ENCODE peak calls at places on chromosomes 2 and 18, in eight cellular contexts. J is cardiac muscle cell, E is kidney, O is GM10248, K is PC-9, M is fibroblast of villous mesenchyme, F is nephron progenitor cell, G is ovary. C is an unnamed sample.

GRCh38 chr2:207240649-207241048 is 74.9 kb upstream of the KLF7 start:
- DNase-seq in G (no peak), E (no peak), M (no peak), F (no peak), O (no peak), J (no peak), K (no peak), C (no peak)

GRCh38 chr2:233436691-233437438 is 82.6 kb downstream of the DGKD start:
- DNase-seq in J (no peak), G (no peak), E (no peak), M (no peak), K (no peak), O (no peak), F (no peak), C (peak)

GRCh38 chr2:210128961-210129360 is 42.2 kb downstream of the KANSL1L start:
- DNase-seq in E (no peak), O (no peak), F (no peak), J (no peak), K (no peak), M (no peak), G (no peak), C (no peak)

GRCh38 chr2:223613017-223613950 is 11.1 kb upstream of the SCG2 start:
- DNase-seq in G (peak), O (no peak), F (peak), M (peak), E (peak), J (peak), K (peak), C (no peak)

GRCh38 chr2:37856101-37856751 is 68.9 kb upstream of the RMDN2 start:
- DNase-seq in M (peak), G (no peak), F (no peak), E (peak), O (no peak), J (no peak), K (no peak), C (no peak)

GRCh38 chr2:118055512-118056164 is 32.6 kb upstream of the INSIG2 start:
- DNase-seq in M (no peak), O (peak), K (peak), J (no peak), E (no peak), G (no peak), F (peak), C (no peak)

GRCh38 chr2:160041091-160041490 is 21.3 kb downstream of the PLA2R1 start:
- DNase-seq in F (no peak), E (no peak), M (no peak), K (no peak), O (no peak), J (no peak), G (no peak), C (no peak)

GRCh38 chr2:69957970-69958369 is 3.5 kb downstream of the ASPRV1 start:
- DNase-seq in G (no peak), J (no peak), K (no peak), E (no peak), F (no peak), O (no peak), M (no peak), C (no peak)

GRCh38 chr18:27214831-27215230 is 29.7 kb upstream of the CHST9 start:
- DNase-seq in M (no peak), J (no peak), O (no peak), K (no peak), E (no peak), G (no peak), F (no peak), C (no peak)

DNA sequence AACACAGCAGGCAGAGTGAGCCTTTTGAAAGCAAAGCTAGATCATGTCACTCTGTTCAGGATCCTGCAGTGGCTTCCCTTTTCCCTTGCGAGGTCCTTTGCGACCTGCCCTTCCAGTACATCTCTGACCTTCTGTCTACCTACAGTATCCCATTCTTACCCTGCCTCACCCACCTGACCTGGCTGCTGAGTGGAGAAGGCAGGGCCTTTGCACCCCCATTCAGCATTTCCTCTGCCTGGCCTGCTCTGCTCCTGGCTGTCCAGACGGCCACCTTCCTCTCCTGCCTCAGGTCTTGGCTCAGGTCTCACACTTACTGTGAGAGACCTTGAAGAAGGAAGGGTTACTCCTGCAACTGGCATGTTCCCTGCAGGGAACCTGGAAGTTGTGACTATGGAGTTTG is 77.4 kb downstream of the MAPRE2 start:
- DNase-seq in G (no peak), K (no peak), J (no peak), M (no peak), E (no peak), F (no peak), O (no peak), C (no peak)
- TF ChIP-seq CTCF in G (no peak), K (no peak), J (no peak), M (no peak), E (no peak), F (no peak), O (no peak), C (no peak)

DNA sequence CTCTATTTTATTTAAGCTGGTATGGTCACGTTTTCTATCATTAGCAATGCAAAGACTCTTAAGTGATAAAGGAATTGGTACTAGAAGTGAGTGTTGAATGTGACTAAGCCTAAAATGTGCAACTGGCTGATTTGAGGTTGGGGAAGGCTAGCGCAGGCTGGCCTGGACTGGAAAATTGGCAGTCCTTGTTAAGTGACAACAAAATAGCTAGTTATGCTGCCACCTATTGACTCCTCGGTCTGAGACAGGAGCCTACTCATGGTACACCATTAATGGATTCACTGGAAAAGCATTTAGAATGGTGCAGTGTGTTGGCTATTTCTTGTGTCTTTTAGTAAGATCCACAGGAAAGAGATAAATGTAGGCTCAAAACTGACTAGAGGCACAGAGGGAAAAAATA is 5.7 kb upstream of the WIPF1 start:
- DNase-seq in K (no peak), G (no peak), F (peak), E (no peak), O (peak), J (peak), M (peak), C (no peak)
- TF ChIP-seq CTCF in K (no peak), G (peak), F (peak), E (peak), O (peak), J (peak), M (peak), C (no peak)

DNA sequence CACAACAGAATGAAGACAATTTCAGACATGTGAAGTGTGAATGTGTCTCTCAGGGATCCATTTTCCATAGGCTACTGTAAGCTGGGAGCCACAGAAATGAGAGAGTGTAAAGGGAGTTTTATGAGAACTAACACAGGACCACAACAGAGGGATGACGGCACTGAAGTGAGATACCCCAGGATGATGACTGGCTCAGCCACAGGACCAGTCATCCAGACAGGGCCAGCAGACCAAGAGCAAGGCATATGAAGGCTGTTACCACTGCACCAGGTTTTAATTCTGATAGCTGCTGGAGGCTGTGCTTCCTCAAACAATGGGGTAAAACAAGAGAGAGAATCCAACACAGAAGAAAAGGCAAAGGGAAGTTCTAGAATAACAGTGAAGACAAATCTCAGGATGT is 95.0 kb downstream of the BCL2 start:
- DNase-seq in O (no peak), M (no peak), F (no peak), J (no peak), K (no peak), G (no peak), E (no peak), C (no peak)
- TF ChIP-seq CTCF in O (no peak), M (no peak), F (no peak), J (no peak), K (no peak), G (no peak), E (no peak), C (no peak)

DNA sequence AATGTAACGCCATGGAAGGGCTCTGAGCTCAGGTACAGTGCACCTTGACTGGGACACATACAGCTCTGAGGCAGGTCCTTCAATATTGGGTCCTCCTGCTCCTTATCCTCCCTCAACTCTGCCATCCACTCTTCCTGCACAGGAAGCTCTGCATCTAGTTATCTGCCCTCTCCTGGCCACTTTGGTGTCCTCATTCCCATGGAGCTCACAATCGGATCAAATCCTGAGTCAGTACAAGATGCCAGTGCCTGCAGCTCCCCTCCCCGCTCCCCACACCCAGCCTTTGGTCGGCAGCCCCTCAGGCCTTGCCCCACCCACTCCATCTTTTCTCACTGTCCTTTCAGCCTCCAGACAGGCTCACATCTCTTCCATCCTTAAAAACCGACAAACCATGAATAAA is 58.0 kb downstream of the LRRFIP1 start:
- DNase-seq in O (no peak), G (no peak), J (no peak), K (no peak), F (no peak), E (no peak), M (peak), C (no peak)
- TF ChIP-seq CTCF in O (no peak), G (no peak), J (peak), K (peak), F (no peak), E (peak), M (peak), C (no peak)

GRCh38 chr2:60567919-60568874 is 14.7 kb upstream of the BCL11A start:
- DNase-seq in J (peak), K (no peak), E (no peak), O (no peak), M (no peak), G (no peak), F (peak), C (no peak)

GRCh38 chr2:60560734-60561649 is 7.5 kb upstream of the BCL11A start:
- DNase-seq in M (no peak), J (peak), E (no peak), O (peak), K (no peak), F (no peak), G (no peak), C (no peak)

GRCh38 chr2:60569680-60570111 is 16.2 kb upstream of the BCL11A start:
- DNase-seq in K (no peak), O (no peak), E (no peak), F (no peak), J (peak), M (no peak), G (no peak), C (no peak)

GRCh38 chr2:60567092-60567491 is 13.6 kb upstream of the BCL11A start:
- DNase-seq in K (no peak), F (no peak), E (no peak), J (no peak), O (no peak), M (no peak), G (no peak), C (no peak)

DNA sequence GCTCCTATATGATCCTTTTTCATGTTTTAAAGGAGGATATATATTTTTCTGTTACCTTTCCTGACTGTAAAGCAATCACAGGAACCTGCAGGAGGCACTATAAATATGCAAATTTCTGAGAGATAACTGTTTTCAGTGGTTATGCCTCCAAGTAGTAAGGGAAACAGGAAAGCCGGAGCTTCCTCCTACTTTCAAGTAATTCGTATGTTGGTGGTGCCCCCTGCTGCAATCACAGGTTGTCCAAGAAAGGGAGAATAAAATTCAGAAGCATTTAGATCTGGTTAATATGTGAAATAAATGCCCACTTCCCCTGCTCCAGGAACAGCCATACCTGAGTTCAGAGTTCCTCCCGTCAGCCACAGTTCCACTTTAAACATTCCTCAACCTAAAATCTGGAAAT is 12.0 kb upstream of the BCL11A start:
- DNase-seq in J (no peak), G (no peak), E (no peak), F (peak), M (no peak), K (no peak), O (no peak), C (no peak)
- TF ChIP-seq CTCF in J (peak), G (no peak), E (no peak), F (peak), M (peak), K (peak), O (no peak), C (peak)

DNA sequence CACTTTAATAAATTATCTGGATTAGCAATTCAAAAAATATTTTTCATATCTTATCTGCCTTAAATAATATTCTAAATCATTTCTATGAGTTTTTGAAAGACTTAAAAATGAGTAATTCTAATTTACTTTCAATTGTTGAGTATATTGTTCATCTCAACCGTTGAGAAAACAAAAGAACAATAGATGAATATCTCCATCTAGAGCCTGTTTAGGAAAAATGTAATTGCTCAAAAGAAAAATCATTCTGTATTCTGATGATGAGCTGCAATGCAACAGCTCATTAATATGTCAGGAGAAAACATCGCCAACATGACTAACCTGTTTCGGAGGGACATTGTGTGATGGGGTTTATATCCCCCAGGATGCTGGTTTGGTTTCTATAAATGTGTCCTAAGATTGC is 417.6 kb downstream of the SUCLG1 start:
- DNase-seq in K (no peak), J (no peak), F (no peak), E (no peak), M (no peak), G (no peak), O (no peak), C (no peak)
- TF ChIP-seq CTCF in K (no peak), J (no peak), F (no peak), E (no peak), M (no peak), G (no peak), O (no peak), C (no peak)

GRCh38 chr2:3535794-3536681 is 16.7 kb upstream of the ADI1 start:
- DNase-seq in F (peak), M (peak), K (peak), E (peak), O (no peak), G (peak), J (no peak), C (no peak)
- TF ChIP-seq CTCF in F (no peak), M (peak), K (peak), E (no peak), O (no peak), G (no peak), J (peak), C (no peak)

DNA sequence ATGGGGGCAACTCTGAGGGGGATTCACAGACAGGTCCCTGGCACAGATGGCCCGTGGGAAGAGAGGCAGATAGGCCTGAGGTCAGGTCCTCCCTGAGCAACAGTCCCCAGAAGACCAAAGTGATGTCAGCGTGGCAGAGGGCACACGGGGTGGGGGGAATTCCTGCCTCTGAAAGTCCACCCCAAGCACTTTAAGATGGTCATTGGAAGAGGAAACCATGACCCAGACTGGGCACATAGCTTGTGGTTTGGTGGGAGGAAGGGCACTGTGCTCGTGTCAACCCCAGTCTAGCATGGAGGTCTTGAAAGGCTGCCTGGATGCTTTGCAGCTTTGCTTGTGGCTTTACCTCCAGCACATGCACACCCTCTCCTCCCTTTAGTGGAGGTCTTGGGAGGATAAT is 38.0 kb upstream of the SIX2 start:
- DNase-seq in J (no peak), O (no peak), G (no peak), K (no peak), M (no peak), F (no peak), E (no peak), C (no peak)
- TF ChIP-seq CTCF in J (no peak), O (no peak), G (no peak), K (no peak), M (no peak), F (no peak), E (no peak), C (no peak)

C was measured in activated B cell treated with CpG ODN at 0.5 μM for 24 hours.